ENCODE peak calls at places on chromosome 6, in nine cellular contexts. One of them, this sample, is unnamed.

GRCh38 chr6:127392301-127392700 is 48.9 kb upstream of the ECHDC1 start:
- DNase-seq in esophagus squamous epithelium: no peak
- DNase-seq in mucosa of descending colon: no peak
- DNase-seq in activated CD8-positive, alpha-beta memory T cell treated with anti-CD3 and anti-CD28 coated beads for 4 hours: no peak
- DNase-seq in heart left ventricle: no peak
- DNase-seq in NCI-H1417: no peak
- DNase-seq in NCI-H1436 treated with DMSO at 0.1 percent for 48 hours: no peak
- DNase-seq in astrocyte of the cerebellum: no peak
- DNase-seq in left colon: no peak
- DNase-seq in this sample: no peak

GRCh38 chr6:169806718-169807117 is 55.3 kb downstream of the ERMARD start:
- DNase-seq in esophagus squamous epithelium: no peak
- DNase-seq in mucosa of descending colon: no peak
- DNase-seq in activated CD8-positive, alpha-beta memory T cell treated with anti-CD3 and anti-CD28 coated beads for 4 hours: no peak
- DNase-seq in heart left ventricle: no peak
- DNase-seq in NCI-H1417: no peak
- DNase-seq in NCI-H1436 treated with DMSO at 0.1 percent for 48 hours: no peak
- DNase-seq in astrocyte of the cerebellum: no peak
- DNase-seq in left colon: no peak
- DNase-seq in this sample: no peak

GRCh38 chr6:112348334-112348874 is 1.3 kb downstream of the RFPL4B start:
- DNase-seq in esophagus squamous epithelium: no peak
- DNase-seq in mucosa of descending colon: no peak
- DNase-seq in activated CD8-positive, alpha-beta memory T cell treated with anti-CD3 and anti-CD28 coated beads for 4 hours: no peak
- DNase-seq in heart left ventricle: no peak
- DNase-seq in NCI-H1417: no peak
- DNase-seq in NCI-H1436 treated with DMSO at 0.1 percent for 48 hours: no peak
- DNase-seq in astrocyte of the cerebellum: no peak
- DNase-seq in left colon: no peak
- DNase-seq in this sample: no peak

GRCh38 chr6:26536571-26537159 is 1.5 kb upstream of the HMGN4 start:
- DNase-seq in esophagus squamous epithelium: no peak
- DNase-seq in mucosa of descending colon: no peak
- DNase-seq in activated CD8-positive, alpha-beta memory T cell treated with anti-CD3 and anti-CD28 coated beads for 4 hours: no peak
- DNase-seq in heart left ventricle: no peak
- DNase-seq in NCI-H1417: peak
- DNase-seq in NCI-H1436 treated with DMSO at 0.1 percent for 48 hours: no peak
- DNase-seq in astrocyte of the cerebellum: peak
- DNase-seq in left colon: peak
- DNase-seq in this sample: no peak

GRCh38 chr6:148177589-148178233 is 164.9 kb upstream of the SASH1 start:
- DNase-seq in esophagus squamous epithelium: no peak
- DNase-seq in mucosa of descending colon: peak
- DNase-seq in activated CD8-positive, alpha-beta memory T cell treated with anti-CD3 and anti-CD28 coated beads for 4 hours: no peak
- DNase-seq in heart left ventricle: peak
- DNase-seq in NCI-H1417: no peak
- DNase-seq in NCI-H1436 treated with DMSO at 0.1 percent for 48 hours: no peak
- DNase-seq in astrocyte of the cerebellum: peak
- DNase-seq in left colon: no peak
- DNase-seq in this sample: no peak

GRCh38 chr6:137709424-137710281 is 157.4 kb upstream of the TNFAIP3 start:
- DNase-seq in esophagus squamous epithelium: no peak
- DNase-seq in mucosa of descending colon: no peak
- DNase-seq in activated CD8-positive, alpha-beta memory T cell treated with anti-CD3 and anti-CD28 coated beads for 4 hours: no peak
- DNase-seq in heart left ventricle: no peak
- DNase-seq in NCI-H1417: no peak
- DNase-seq in NCI-H1436 treated with DMSO at 0.1 percent for 48 hours: no peak
- DNase-seq in astrocyte of the cerebellum: no peak
- DNase-seq in left colon: no peak
- DNase-seq in this sample: no peak

GRCh38 chr6:158737082-158737709 is 82.0 kb downstream of the EZR start:
- DNase-seq in esophagus squamous epithelium: no peak
- DNase-seq in mucosa of descending colon: no peak
- DNase-seq in activated CD8-positive, alpha-beta memory T cell treated with anti-CD3 and anti-CD28 coated beads for 4 hours: no peak
- DNase-seq in heart left ventricle: no peak
- DNase-seq in NCI-H1417: no peak
- DNase-seq in NCI-H1436 treated with DMSO at 0.1 percent for 48 hours: no peak
- DNase-seq in astrocyte of the cerebellum: no peak
- DNase-seq in left colon: no peak
- DNase-seq in this sample: no peak

GRCh38 chr6:111775145-111775936 is 97.9 kb downstream of the FYN start:
- DNase-seq in esophagus squamous epithelium: no peak
- DNase-seq in mucosa of descending colon: no peak
- DNase-seq in activated CD8-positive, alpha-beta memory T cell treated with anti-CD3 and anti-CD28 coated beads for 4 hours: no peak
- DNase-seq in heart left ventricle: no peak
- DNase-seq in NCI-H1417: no peak
- DNase-seq in NCI-H1436 treated with DMSO at 0.1 percent for 48 hours: no peak
- DNase-seq in astrocyte of the cerebellum: no peak
- DNase-seq in left colon: no peak
- DNase-seq in this sample: no peak

GRCh38 chr6:56348578-56348977 is 101.2 kb upstream of the COL21A1 start:
- DNase-seq in esophagus squamous epithelium: no peak
- DNase-seq in mucosa of descending colon: no peak
- DNase-seq in activated CD8-positive, alpha-beta memory T cell treated with anti-CD3 and anti-CD28 coated beads for 4 hours: no peak
- DNase-seq in heart left ventricle: no peak
- DNase-seq in NCI-H1417: no peak
- DNase-seq in NCI-H1436 treated with DMSO at 0.1 percent for 48 hours: no peak
- DNase-seq in astrocyte of the cerebellum: no peak
- DNase-seq in left colon: no peak
- DNase-seq in this sample: no peak

GRCh38 chr6:126947070-126947469 is 171.4 kb upstream of the RSPO3 start:
- DNase-seq in esophagus squamous epithelium: no peak
- DNase-seq in mucosa of descending colon: no peak
- DNase-seq in activated CD8-positive, alpha-beta memory T cell treated with anti-CD3 and anti-CD28 coated beads for 4 hours: no peak
- DNase-seq in heart left ventricle: no peak
- DNase-seq in NCI-H1417: no peak
- DNase-seq in NCI-H1436 treated with DMSO at 0.1 percent for 48 hours: no peak
- DNase-seq in astrocyte of the cerebellum: no peak
- DNase-seq in left colon: peak
- DNase-seq in this sample: no peak

GRCh38 chr6:107819217-107819616 is 4.9 kb downstream of the SCML4 start:
- DNase-seq in esophagus squamous epithelium: no peak
- DNase-seq in mucosa of descending colon: no peak
- DNase-seq in activated CD8-positive, alpha-beta memory T cell treated with anti-CD3 and anti-CD28 coated beads for 4 hours: no peak
- DNase-seq in heart left ventricle: no peak
- DNase-seq in NCI-H1417: no peak
- DNase-seq in NCI-H1436 treated with DMSO at 0.1 percent for 48 hours: no peak
- DNase-seq in astrocyte of the cerebellum: no peak
- DNase-seq in left colon: no peak
- DNase-seq in this sample: no peak

GRCh38 chr6:131875647-131876046 is 67.8 kb downstream of the ENPP1 start:
- DNase-seq in esophagus squamous epithelium: no peak
- DNase-seq in mucosa of descending colon: no peak
- DNase-seq in activated CD8-positive, alpha-beta memory T cell treated with anti-CD3 and anti-CD28 coated beads for 4 hours: no peak
- DNase-seq in heart left ventricle: no peak
- DNase-seq in NCI-H1417: no peak
- DNase-seq in NCI-H1436 treated with DMSO at 0.1 percent for 48 hours: no peak
- DNase-seq in astrocyte of the cerebellum: no peak
- DNase-seq in left colon: no peak
- DNase-seq in this sample: no peak

GRCh38 chr6:15132854-15133670 is 112.8 kb upstream of the JARID2 start:
- DNase-seq in esophagus squamous epithelium: no peak
- DNase-seq in mucosa of descending colon: no peak
- DNase-seq in activated CD8-positive, alpha-beta memory T cell treated with anti-CD3 and anti-CD28 coated beads for 4 hours: no peak
- DNase-seq in heart left ventricle: no peak
- DNase-seq in NCI-H1417: no peak
- DNase-seq in NCI-H1436 treated with DMSO at 0.1 percent for 48 hours: no peak
- DNase-seq in astrocyte of the cerebellum: peak
- DNase-seq in left colon: no peak
- DNase-seq in this sample: no peak

GRCh38 chr6:111681856-111682255 is 76.2 kb upstream of the TRAF3IP2 start:
- DNase-seq in esophagus squamous epithelium: no peak
- DNase-seq in mucosa of descending colon: no peak
- DNase-seq in activated CD8-positive, alpha-beta memory T cell treated with anti-CD3 and anti-CD28 coated beads for 4 hours: no peak
- DNase-seq in heart left ventricle: no peak
- DNase-seq in NCI-H1417: no peak
- DNase-seq in NCI-H1436 treated with DMSO at 0.1 percent for 48 hours: no peak
- DNase-seq in astrocyte of the cerebellum: no peak
- DNase-seq in left colon: no peak
- DNase-seq in this sample: no peak

GRCh38 chr6:85576479-85576878 is 17.2 kb downstream of the SNX14 start:
- DNase-seq in esophagus squamous epithelium: no peak
- DNase-seq in mucosa of descending colon: no peak
- DNase-seq in activated CD8-positive, alpha-beta memory T cell treated with anti-CD3 and anti-CD28 coated beads for 4 hours: no peak
- DNase-seq in heart left ventricle: no peak
- DNase-seq in NCI-H1417: no peak
- DNase-seq in NCI-H1436 treated with DMSO at 0.1 percent for 48 hours: no peak
- DNase-seq in astrocyte of the cerebellum: no peak
- DNase-seq in left colon: no peak
- DNase-seq in this sample: no peak

GRCh38 chr6:120141601-120142000 is 792.0 kb upstream of the MAN1A1 start:
- DNase-seq in esophagus squamous epithelium: no peak
- DNase-seq in mucosa of descending colon: no peak
- DNase-seq in activated CD8-positive, alpha-beta memory T cell treated with anti-CD3 and anti-CD28 coated beads for 4 hours: no peak
- DNase-seq in heart left ventricle: no peak
- DNase-seq in NCI-H1417: no peak
- DNase-seq in NCI-H1436 treated with DMSO at 0.1 percent for 48 hours: no peak
- DNase-seq in astrocyte of the cerebellum: no peak
- DNase-seq in left colon: no peak
- DNase-seq in this sample: no peak

GRCh38 chr6:113564401-113565161 is 292.6 kb upstream of the MARCKS start:
- DNase-seq in esophagus squamous epithelium: peak
- DNase-seq in mucosa of descending colon: peak
- DNase-seq in activated CD8-positive, alpha-beta memory T cell treated with anti-CD3 and anti-CD28 coated beads for 4 hours: no peak
- DNase-seq in heart left ventricle: peak
- DNase-seq in NCI-H1417: peak
- DNase-seq in NCI-H1436 treated with DMSO at 0.1 percent for 48 hours: peak
- DNase-seq in astrocyte of the cerebellum: peak
- DNase-seq in left colon: peak
- DNase-seq in this sample: no peak

GRCh38 chr6:158283304-158284005 is 28.8 kb upstream of the TULP4 start:
- DNase-seq in esophagus squamous epithelium: no peak
- DNase-seq in mucosa of descending colon: no peak
- DNase-seq in activated CD8-positive, alpha-beta memory T cell treated with anti-CD3 and anti-CD28 coated beads for 4 hours: no peak
- DNase-seq in heart left ventricle: no peak
- DNase-seq in NCI-H1417: no peak
- DNase-seq in NCI-H1436 treated with DMSO at 0.1 percent for 48 hours: no peak
- DNase-seq in astrocyte of the cerebellum: no peak
- DNase-seq in left colon: no peak
- DNase-seq in this sample: peak

GRCh38 chr6:53159558-53159957 is 10.9 kb upstream of the GCM1 start:
- DNase-seq in esophagus squamous epithelium: no peak
- DNase-seq in mucosa of descending colon: no peak
- DNase-seq in activated CD8-positive, alpha-beta memory T cell treated with anti-CD3 and anti-CD28 coated beads for 4 hours: no peak
- DNase-seq in heart left ventricle: no peak
- DNase-seq in NCI-H1417: no peak
- DNase-seq in NCI-H1436 treated with DMSO at 0.1 percent for 48 hours: no peak
- DNase-seq in astrocyte of the cerebellum: no peak
- DNase-seq in left colon: no peak
- DNase-seq in this sample: no peak

GRCh38 chr6:37432916-37433656 is at the start of gene CMTR1:
- DNase-seq in esophagus squamous epithelium: peak
- DNase-seq in mucosa of descending colon: peak
- DNase-seq in activated CD8-positive, alpha-beta memory T cell treated with anti-CD3 and anti-CD28 coated beads for 4 hours: peak
- DNase-seq in heart left ventricle: peak
- DNase-seq in NCI-H1417: peak
- DNase-seq in NCI-H1436 treated with DMSO at 0.1 percent for 48 hours: peak
- DNase-seq in astrocyte of the cerebellum: peak
- DNase-seq in left colon: peak
- DNase-seq in this sample: peak

GRCh38 chr6:96391776-96392175 is 129.8 kb upstream of the UFL1 start:
- DNase-seq in esophagus squamous epithelium: no peak
- DNase-seq in mucosa of descending colon: peak
- DNase-seq in activated CD8-positive, alpha-beta memory T cell treated with anti-CD3 and anti-CD28 coated beads for 4 hours: no peak
- DNase-seq in heart left ventricle: no peak
- DNase-seq in NCI-H1417: peak
- DNase-seq in NCI-H1436 treated with DMSO at 0.1 percent for 48 hours: peak
- DNase-seq in astrocyte of the cerebellum: peak
- DNase-seq in left colon: no peak
- DNase-seq in this sample: no peak

This sample was measured in effector memory CD4-positive, alpha-beta T cell.